ENCODE peak calls at places on chromosomes 2 and 18, in ten cellular contexts. A is brain microvascular endothelial cell, R is MM.1S, T is omental fat pad, X is lower lobe of right lung, L is uterus, O is epithelial cell of esophagus, V is body of pancreas, W is GM10248, D is AG10803. S is an unnamed sample.

GRCh38 chr2:238433941-238434845 is 7.5 kb downstream of the ASB1 start:
- DNase-seq in A (peak), R (no peak), T (no peak), X (no peak), L (no peak), O (peak), V (no peak), W (no peak), D (peak), S (no peak)

GRCh38 chr2:121611730-121612705 is 37.2 kb downstream of the CLASP1 start:
- DNase-seq in A (no peak), R (no peak), T (no peak), X (no peak), L (no peak), O (no peak), V (no peak), W (no peak), D (no peak), S (no peak)

GRCh38 chr2:231781798-231782726 is 980 bp upstream of the PDE6D start:
- DNase-seq in A (peak), R (peak), T (no peak), X (no peak), L (no peak), O (peak), V (no peak), W (peak), D (peak), S (no peak)

GRCh38 chr2:121489284-121489683 is 41.4 kb upstream of the RNU4ATAC start:
- DNase-seq in A (no peak), R (peak), T (no peak), X (no peak), L (no peak), O (peak), V (peak), W (no peak), D (no peak), S (no peak)

GRCh38 chr2:147451131-147451530 is 393.7 kb upstream of the ACVR2A start:
- DNase-seq in A (no peak), R (no peak), T (no peak), X (no peak), L (no peak), O (no peak), V (no peak), W (no peak), D (no peak), S (no peak)

GRCh38 chr2:10934979-10935350 is 23.2 kb downstream of the KCNF1 start:
- DNase-seq in A (no peak), R (no peak), T (no peak), X (no peak), L (no peak), O (no peak), V (no peak), W (no peak), D (no peak), S (no peak)

GRCh38 chr18:11419336-11419735 is 190.1 kb upstream of the SLC35G4 start:
- DNase-seq in A (no peak), R (peak), T (no peak), X (no peak), L (no peak), O (no peak), V (no peak), W (no peak), D (no peak), S (no peak)

GRCh38 chr2:64797881-64798590 is 144.3 kb upstream of the SERTAD2 start:
- DNase-seq in A (no peak), R (no peak), T (no peak), X (no peak), L (no peak), O (peak), V (no peak), W (no peak), D (peak), S (no peak)

GRCh38 chr2:18432999-18433398 is 127.5 kb downstream of the RDH14 start:
- DNase-seq in A (peak), R (no peak), T (no peak), X (no peak), L (no peak), O (no peak), V (no peak), W (no peak), D (peak), S (peak)

GRCh38 chr2:165018207-165018606 is 62.9 kb upstream of the SLC38A11 start:
- DNase-seq in A (no peak), R (no peak), T (no peak), X (no peak), L (no peak), O (no peak), V (no peak), W (no peak), D (no peak), S (no peak)

GRCh38 chr2:202165945-202166344 is 72.5 kb downstream of the SUMO1 start:
- DNase-seq in A (no peak), R (no peak), T (no peak), X (no peak), L (no peak), O (no peak), V (no peak), W (no peak), D (peak), S (no peak)

GRCh38 chr18:48050176-48050575 is 119.7 kb upstream of the SMAD2 start:
- DNase-seq in A (no peak), R (no peak), T (no peak), X (peak), L (no peak), O (peak), V (no peak), W (no peak), D (no peak), S (no peak)

GRCh38 chr2:36507408-36507812 is 90.6 kb downstream of the FEZ2 start:
- DNase-seq in A (peak), R (peak), T (no peak), X (no peak), L (peak), O (peak), V (no peak), W (peak), D (peak), S (no peak)

DNA sequence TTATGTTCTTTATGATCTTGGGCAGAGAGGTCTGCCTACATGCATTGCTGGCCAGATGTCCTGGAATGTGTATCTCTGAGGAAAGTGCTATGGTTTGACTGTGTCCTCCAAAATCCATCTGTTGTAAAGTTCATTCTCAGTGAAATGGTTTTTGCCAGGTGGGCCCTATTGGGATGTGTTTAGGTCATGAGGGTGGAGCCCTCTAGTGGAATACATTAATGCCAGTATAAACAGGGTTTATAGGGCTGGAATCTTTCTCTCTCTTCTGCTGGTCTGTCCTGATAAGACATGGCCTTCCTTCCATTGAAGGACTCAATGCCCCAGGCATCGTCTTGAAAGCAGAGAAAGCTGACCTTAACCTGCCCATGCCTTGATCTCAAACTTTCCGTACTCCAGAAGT is 258.5 kb downstream of the RPIA start:
- DNase-seq in A (no peak), R (peak), T (no peak), X (no peak), L (no peak), O (peak), V (no peak), W (no peak), D (no peak), S (no peak)
- TF ChIP-seq CTCF in A (no peak), R (peak), T (no peak), X (peak), L (no peak), O (peak), V (peak), W (no peak), D (peak), S (no peak)

GRCh38 chr2:1588051-1588993 is 156.0 kb downstream of the PXDN start:
- DNase-seq in A (no peak), R (no peak), T (no peak), X (peak), L (no peak), O (no peak), V (no peak), W (no peak), D (no peak), S (no peak)

GRCh38 chr2:1591461-1591770 is 152.9 kb downstream of the PXDN start:
- DNase-seq in A (no peak), R (no peak), T (no peak), X (no peak), L (no peak), O (no peak), V (no peak), W (no peak), D (no peak), S (no peak)

GRCh38 chr2:1586946-1587840 is 157.1 kb downstream of the PXDN start:
- DNase-seq in A (no peak), R (no peak), T (no peak), X (peak), L (no peak), O (no peak), V (no peak), W (no peak), D (no peak), S (no peak)

GRCh38 chr2:1590611-1591460 is 153.5 kb downstream of the PXDN start:
- DNase-seq in A (no peak), R (no peak), T (no peak), X (peak), L (no peak), O (no peak), V (no peak), W (no peak), D (no peak), S (no peak)

GRCh38 chr2:1588994-1589611 is 155.2 kb downstream of the PXDN start:
- DNase-seq in A (peak), R (no peak), T (no peak), X (peak), L (no peak), O (no peak), V (no peak), W (no peak), D (peak), S (no peak)
- TF ChIP-seq CTCF in A (peak), R (peak), T (no peak), X (no peak), L (no peak), O (no peak), V (no peak), W (no peak), D (peak), S (no peak)

GRCh38 chr2:75077909-75078308 is 119.5 kb downstream of the POLE4 start:
- DNase-seq in A (no peak), R (no peak), T (no peak), X (no peak), L (no peak), O (no peak), V (no peak), W (no peak), D (no peak), S (no peak)

GRCh38 chr2:75074228-75074627 is 115.8 kb downstream of the POLE4 start:
- DNase-seq in A (no peak), R (no peak), T (no peak), X (no peak), L (no peak), O (no peak), V (no peak), W (no peak), D (no peak), S (no peak)

GRCh38 chr2:75074708-75075107 is 116.3 kb downstream of the POLE4 start:
- DNase-seq in A (no peak), R (no peak), T (no peak), X (no peak), L (no peak), O (no peak), V (no peak), W (no peak), D (no peak), S (no peak)

GRCh38 chr2:75076088-75076487 is 117.6 kb downstream of the POLE4 start:
- DNase-seq in A (no peak), R (no peak), T (no peak), X (no peak), L (no peak), O (no peak), V (no peak), W (no peak), D (no peak), S (no peak)

GRCh38 chr2:75079575-75079974 is 119.7 kb downstream of the TACR1 start:
- DNase-seq in A (peak), R (no peak), T (no peak), X (no peak), L (no peak), O (no peak), V (no peak), W (no peak), D (no peak), S (no peak)
- TF ChIP-seq CTCF in A (no peak), R (no peak), T (no peak), X (no peak), L (no peak), O (no peak), V (no peak), W (no peak), D (no peak), S (no peak)

GRCh38 chr2:13057671-13058070 is 340.9 kb downstream of the TRIB2 start:
- DNase-seq in A (no peak), R (no peak), T (no peak), X (no peak), L (no peak), O (no peak), V (no peak), W (no peak), D (no peak), S (no peak)

GRCh38 chr2:13052547-13052946 is 335.8 kb downstream of the TRIB2 start:
- DNase-seq in A (no peak), R (no peak), T (no peak), X (no peak), L (no peak), O (peak), V (no peak), W (no peak), D (no peak), S (no peak)

GRCh38 chr2:13050764-13051163 is 334.0 kb downstream of the TRIB2 start:
- DNase-seq in A (no peak), R (no peak), T (no peak), X (no peak), L (no peak), O (peak), V (no peak), W (no peak), D (peak), S (no peak)

DNA sequence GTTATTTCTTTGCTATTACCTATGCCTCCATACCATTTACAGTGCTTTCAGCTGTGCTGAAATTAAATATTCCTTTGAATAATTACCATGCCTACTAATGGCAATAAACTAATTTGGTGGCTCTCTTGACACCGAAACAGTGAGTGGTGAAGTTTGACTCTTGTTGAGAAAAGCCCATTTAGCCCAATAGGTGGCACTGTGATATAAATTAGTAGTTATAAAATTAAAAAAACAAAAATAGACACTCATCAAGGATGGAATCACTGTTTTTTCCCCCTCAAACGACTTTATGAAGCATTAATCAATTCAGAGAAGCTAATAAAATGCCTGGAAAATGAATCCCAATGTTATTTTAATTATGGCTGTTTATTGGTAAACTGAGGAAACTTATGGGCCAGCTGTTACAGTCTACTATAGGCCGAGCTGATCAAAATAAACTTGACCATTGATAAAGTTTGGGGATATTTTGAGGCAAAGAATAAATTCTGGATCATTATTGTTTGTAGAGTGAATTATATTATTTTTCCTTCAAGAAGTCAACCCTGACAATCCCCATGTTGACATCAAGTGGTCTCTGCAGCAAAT is 339.6 kb downstream of the TRIB2 start:
- DNase-seq in A (no peak), R (peak), T (no peak), X (no peak), L (no peak), O (peak), V (no peak), W (no peak), D (peak), S (no peak)
- TF ChIP-seq CTCF in A (peak), R (peak), T (no peak), X (peak), L (peak), O (peak), V (peak), W (peak), D (peak), S (peak)

GRCh38 chr18:42296723-42297122 is 341.7 kb downstream of the PIK3C3 start:
- DNase-seq in A (peak), R (no peak), T (no peak), X (no peak), L (no peak), O (peak), V (no peak), W (no peak), D (no peak), S (no peak)
- TF ChIP-seq CTCF in A (no peak), R (no peak), T (no peak), X (no peak), L (no peak), O (no peak), V (no peak), W (no peak), D (no peak), S (no peak)

S was measured in mesothelial cell of epicardium.